ENCODE peak calls at places on chromosomes 3 and 15, in six cellular contexts. One of them, this sample, is unnamed.

GRCh38 chr3:195045481-195045880 is 225.5 kb downstream of the XXYLT1 start:
- DNase-seq in Peyer's patch: peak
- DNase-seq in coronary artery: no peak
- DNase-seq in heart left ventricle: no peak
- DNase-seq in foreskin fibroblast: no peak
- DNase-seq in spleen: no peak
- DNase-seq in this sample: no peak

GRCh38 chr3:4322635-4323034 is 19.5 kb downstream of the SETMAR start:
- DNase-seq in Peyer's patch: no peak
- DNase-seq in coronary artery: no peak
- DNase-seq in heart left ventricle: no peak
- DNase-seq in foreskin fibroblast: peak
- DNase-seq in spleen: no peak
- DNase-seq in this sample: peak

GRCh38 chr3:126135056-126135397 is 45.4 kb downstream of the ALDH1L1 start:
- DNase-seq in Peyer's patch: peak
- DNase-seq in coronary artery: no peak
- DNase-seq in heart left ventricle: no peak
- DNase-seq in foreskin fibroblast: no peak
- DNase-seq in spleen: peak
- DNase-seq in this sample: no peak

GRCh38 chr3:14378415-14378814 is 24.0 kb upstream of the SLC6A6 start:
- DNase-seq in Peyer's patch: no peak
- DNase-seq in coronary artery: no peak
- DNase-seq in heart left ventricle: no peak
- DNase-seq in foreskin fibroblast: peak
- DNase-seq in spleen: no peak
- DNase-seq in this sample: no peak

GRCh38 chr3:152419748-152420147 is 151.0 kb downstream of the MBNL1 start:
- DNase-seq in Peyer's patch: no peak
- DNase-seq in coronary artery: no peak
- DNase-seq in heart left ventricle: no peak
- DNase-seq in foreskin fibroblast: no peak
- DNase-seq in spleen: no peak
- DNase-seq in this sample: no peak

GRCh38 chr3:67819447-67819846 is 165.0 kb upstream of the SUCLG2 start:
- DNase-seq in Peyer's patch: no peak
- DNase-seq in coronary artery: no peak
- DNase-seq in heart left ventricle: no peak
- DNase-seq in foreskin fibroblast: no peak
- DNase-seq in spleen: no peak
- DNase-seq in this sample: no peak

GRCh38 chr3:189457201-189457607 is 174.0 kb upstream of the TP63 start:
- DNase-seq in Peyer's patch: no peak
- DNase-seq in coronary artery: no peak
- DNase-seq in heart left ventricle: no peak
- DNase-seq in foreskin fibroblast: no peak
- DNase-seq in spleen: no peak
- DNase-seq in this sample: peak

GRCh38 chr3:111989061-111989678 is 9.6 kb upstream of the TAGLN3 start:
- DNase-seq in Peyer's patch: peak
- DNase-seq in coronary artery: no peak
- DNase-seq in heart left ventricle: no peak
- DNase-seq in foreskin fibroblast: peak
- DNase-seq in spleen: no peak
- DNase-seq in this sample: peak

GRCh38 chr15:101657171-101657570 is 5.0 kb upstream of the TM2D3 start:
- DNase-seq in Peyer's patch: no peak
- DNase-seq in coronary artery: no peak
- DNase-seq in heart left ventricle: no peak
- DNase-seq in foreskin fibroblast: no peak
- DNase-seq in spleen: no peak
- DNase-seq in this sample: no peak

GRCh38 chr3:123424999-123425386 is 23.9 kb downstream of the ADCY5 start:
- DNase-seq in Peyer's patch: no peak
- DNase-seq in coronary artery: no peak
- DNase-seq in heart left ventricle: peak
- DNase-seq in foreskin fibroblast: no peak
- DNase-seq in spleen: no peak
- DNase-seq in this sample: no peak

GRCh38 chr3:113625724-113626348 is 70.6 kb downstream of the USF3 start:
- DNase-seq in Peyer's patch: no peak
- DNase-seq in coronary artery: no peak
- DNase-seq in heart left ventricle: peak
- DNase-seq in foreskin fibroblast: no peak
- DNase-seq in spleen: no peak
- DNase-seq in this sample: no peak

GRCh38 chr3:185308126-185308754 is 54.4 kb upstream of the EHHADH start:
- DNase-seq in Peyer's patch: peak
- DNase-seq in coronary artery: no peak
- DNase-seq in heart left ventricle: no peak
- DNase-seq in foreskin fibroblast: peak
- DNase-seq in spleen: no peak
- DNase-seq in this sample: peak

GRCh38 chr3:189331002-189331418 is 159.2 kb downstream of the TPRG1 start:
- DNase-seq in Peyer's patch: no peak
- DNase-seq in coronary artery: no peak
- DNase-seq in heart left ventricle: no peak
- DNase-seq in foreskin fibroblast: no peak
- DNase-seq in spleen: no peak
- DNase-seq in this sample: no peak

GRCh38 chr15:98025237-98025636 is 64.7 kb downstream of the ARRDC4 start:
- DNase-seq in Peyer's patch: no peak
- DNase-seq in coronary artery: no peak
- DNase-seq in heart left ventricle: no peak
- DNase-seq in foreskin fibroblast: peak
- DNase-seq in spleen: no peak
- DNase-seq in this sample: no peak

GRCh38 chr15:48447657-48448056 is 116.4 kb downstream of the DUT start:
- DNase-seq in Peyer's patch: no peak
- DNase-seq in coronary artery: no peak
- DNase-seq in heart left ventricle: no peak
- DNase-seq in foreskin fibroblast: peak
- DNase-seq in spleen: no peak
- DNase-seq in this sample: no peak

GRCh38 chr3:150602426-150603089 is 563 bp upstream of the SELENOT start:
- DNase-seq in Peyer's patch: no peak
- DNase-seq in coronary artery: no peak
- DNase-seq in heart left ventricle: no peak
- DNase-seq in foreskin fibroblast: no peak
- DNase-seq in spleen: no peak
- DNase-seq in this sample: no peak

GRCh38 chr3:14225421-14225820 is 46.8 kb downstream of the LSM3 start:
- DNase-seq in Peyer's patch: peak
- DNase-seq in coronary artery: no peak
- DNase-seq in heart left ventricle: no peak
- DNase-seq in foreskin fibroblast: no peak
- DNase-seq in spleen: no peak
- DNase-seq in this sample: no peak

GRCh38 chr3:168493412-168494205 is 397.9 kb upstream of the GOLIM4 start:
- DNase-seq in Peyer's patch: no peak
- DNase-seq in coronary artery: no peak
- DNase-seq in heart left ventricle: no peak
- DNase-seq in foreskin fibroblast: no peak
- DNase-seq in spleen: no peak
- DNase-seq in this sample: no peak

GRCh38 chr3:82410366-82410765 is 648.9 kb upstream of the GBE1 start:
- DNase-seq in Peyer's patch: no peak
- DNase-seq in coronary artery: no peak
- DNase-seq in heart left ventricle: no peak
- DNase-seq in foreskin fibroblast: no peak
- DNase-seq in spleen: no peak
- DNase-seq in this sample: no peak

GRCh38 chr15:33150516-33150915 is 44.0 kb downstream of the FMN1 start:
- DNase-seq in Peyer's patch: no peak
- DNase-seq in coronary artery: no peak
- DNase-seq in heart left ventricle: no peak
- DNase-seq in foreskin fibroblast: no peak
- DNase-seq in spleen: no peak
- DNase-seq in this sample: no peak

GRCh38 chr15:33146051-33146450 is 48.5 kb downstream of the FMN1 start:
- DNase-seq in Peyer's patch: no peak
- DNase-seq in coronary artery: no peak
- DNase-seq in heart left ventricle: no peak
- DNase-seq in foreskin fibroblast: no peak
- DNase-seq in spleen: no peak
- DNase-seq in this sample: no peak

GRCh38 chr15:33149919-33150318 is 44.6 kb downstream of the FMN1 start:
- DNase-seq in Peyer's patch: no peak
- DNase-seq in coronary artery: no peak
- DNase-seq in heart left ventricle: no peak
- DNase-seq in foreskin fibroblast: peak
- DNase-seq in spleen: no peak
- DNase-seq in this sample: peak

GRCh38 chr15:33150993-33151392 is 43.5 kb downstream of the FMN1 start:
- DNase-seq in Peyer's patch: no peak
- DNase-seq in coronary artery: no peak
- DNase-seq in heart left ventricle: no peak
- DNase-seq in foreskin fibroblast: no peak
- DNase-seq in spleen: no peak
- DNase-seq in this sample: no peak

DNA sequence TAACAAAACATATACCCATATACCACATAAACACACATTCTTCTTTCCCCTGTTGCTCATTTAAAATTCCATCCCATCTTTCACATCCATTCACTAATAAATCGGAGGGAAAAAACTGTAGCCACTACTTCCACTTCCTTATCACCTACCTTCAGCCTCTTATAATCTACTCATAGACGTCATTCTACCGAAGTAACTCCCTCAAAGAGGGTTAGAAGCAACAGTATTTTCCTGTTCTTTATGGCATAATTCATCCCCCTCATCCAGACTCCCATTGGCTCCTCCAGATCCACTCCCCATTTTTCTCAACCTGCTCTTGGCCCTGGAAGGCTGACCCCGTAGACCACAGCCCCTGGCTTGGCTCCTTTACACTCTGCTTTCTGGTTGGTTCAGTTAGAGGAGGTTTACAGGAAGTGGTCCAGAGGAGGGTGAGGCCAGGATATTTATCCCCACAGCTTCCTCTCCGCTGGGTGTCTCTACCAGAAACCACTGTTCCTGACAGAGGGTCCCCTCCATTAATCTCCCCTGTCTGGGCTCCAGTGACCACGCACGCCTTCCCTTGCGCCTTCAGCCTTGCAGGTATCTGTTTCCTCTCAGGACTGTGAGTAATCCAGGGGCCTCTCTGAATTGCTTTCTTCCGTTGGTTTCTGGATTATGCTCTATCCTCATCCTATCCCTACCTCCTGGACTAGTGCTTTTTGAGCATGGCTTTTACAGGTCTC is 46.2 kb downstream of the FMN1 start:
- DNase-seq in Peyer's patch: no peak
- DNase-seq in coronary artery: no peak
- DNase-seq in heart left ventricle: no peak
- DNase-seq in foreskin fibroblast: no peak
- DNase-seq in spleen: no peak
- DNase-seq in this sample: no peak
- H3K4me3 ChIP-seq in Peyer's patch: no peak
- H3K4me3 ChIP-seq in coronary artery: no peak
- H3K4me3 ChIP-seq in heart left ventricle: no peak
- H3K4me3 ChIP-seq in foreskin fibroblast: no peak
- H3K4me3 ChIP-seq in spleen: no peak
- H3K4me3 ChIP-seq in this sample: no peak

DNA sequence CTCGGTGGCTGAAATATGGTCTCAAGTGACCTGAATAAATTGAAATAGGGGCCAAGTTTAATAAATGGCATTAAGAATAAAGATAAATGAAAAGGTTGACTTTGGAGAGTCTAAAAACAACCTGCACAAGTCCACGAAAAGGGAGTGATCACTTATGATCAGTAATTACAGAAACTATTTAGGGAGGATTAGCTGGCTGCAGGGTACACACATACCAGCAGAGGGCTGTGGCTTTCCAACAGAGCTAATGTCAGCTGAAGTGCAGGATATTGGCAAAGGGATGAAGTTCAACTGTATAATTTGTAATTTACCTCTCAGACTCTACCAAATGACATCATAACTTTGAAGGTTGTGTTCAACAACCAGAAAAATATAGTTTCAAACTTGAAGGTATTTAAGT is 86.8 kb downstream of the SYNPR start:
- DNase-seq in Peyer's patch: no peak
- DNase-seq in coronary artery: no peak
- DNase-seq in heart left ventricle: no peak
- DNase-seq in foreskin fibroblast: no peak
- DNase-seq in spleen: no peak
- DNase-seq in this sample: no peak
- TF ChIP-seq CTCF in Peyer's patch: no peak
- TF ChIP-seq CTCF in coronary artery: no peak
- TF ChIP-seq CTCF in heart left ventricle: no peak
- TF ChIP-seq CTCF in foreskin fibroblast: no peak
- TF ChIP-seq CTCF in spleen: no peak
- TF ChIP-seq CTCF in this sample: peak

DNA sequence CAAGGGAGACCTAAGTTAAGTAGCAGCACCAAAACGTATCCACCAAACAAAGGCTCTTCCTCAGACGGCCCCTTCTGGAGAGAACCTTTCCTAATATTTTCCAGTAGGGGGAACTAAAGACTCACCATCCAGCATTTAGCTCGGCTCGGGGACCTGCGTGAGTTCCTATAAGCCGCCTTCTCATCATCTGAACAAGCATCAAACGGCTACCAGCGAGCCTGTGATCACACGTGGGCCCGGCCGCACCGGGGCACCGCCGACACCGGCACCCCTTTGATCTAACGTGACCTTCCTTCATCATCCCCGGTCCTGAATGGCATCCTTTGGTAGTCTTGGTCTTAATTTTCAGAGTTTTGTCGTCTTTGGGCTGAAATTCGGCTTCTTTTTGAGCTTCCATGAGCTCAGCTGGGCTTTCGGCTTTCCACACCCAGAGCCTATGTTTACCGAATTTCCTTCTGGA is 1.4 kb upstream of the ROBO2 start:
- DNase-seq in Peyer's patch: peak
- DNase-seq in coronary artery: peak
- DNase-seq in heart left ventricle: peak
- DNase-seq in foreskin fibroblast: peak
- DNase-seq in spleen: no peak
- DNase-seq in this sample: peak
- H3K4me3 ChIP-seq in Peyer's patch: peak
- H3K4me3 ChIP-seq in coronary artery: peak
- H3K4me3 ChIP-seq in heart left ventricle: peak
- H3K4me3 ChIP-seq in foreskin fibroblast: peak
- H3K4me3 ChIP-seq in spleen: peak
- H3K4me3 ChIP-seq in this sample: peak

DNA sequence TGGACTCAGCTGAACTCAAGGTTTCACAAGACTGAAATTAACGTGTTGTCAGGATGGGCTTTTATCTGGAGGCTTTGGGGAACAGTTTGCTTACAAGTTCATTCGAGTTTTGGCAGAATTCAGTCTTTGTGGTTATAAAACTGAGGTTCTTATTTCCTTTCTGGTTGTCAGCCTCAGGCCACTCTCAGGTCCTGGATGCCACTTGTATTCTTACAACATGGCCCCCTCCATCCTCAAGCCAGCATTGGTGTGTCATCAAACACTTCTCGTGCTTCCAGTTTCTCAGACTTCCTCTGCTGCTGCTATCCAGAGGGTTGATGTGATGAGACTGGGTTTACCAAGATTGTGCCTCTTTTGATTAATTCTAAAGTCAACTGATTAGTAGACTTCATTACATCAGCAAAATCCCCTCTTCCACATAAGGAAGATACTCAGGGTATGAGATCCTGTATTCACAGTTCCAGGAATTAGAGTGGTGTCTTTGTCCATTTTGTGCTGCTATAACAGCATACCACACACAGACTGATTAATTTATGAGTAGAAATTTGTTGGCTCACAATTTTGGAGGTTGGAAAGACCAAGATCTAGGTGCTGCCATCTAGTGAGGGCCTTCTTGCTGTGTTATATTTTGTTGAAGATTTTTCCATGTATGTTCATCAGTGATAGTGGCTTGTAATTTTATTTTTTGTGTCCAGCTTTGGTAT is 10.9 kb downstream of the LRCH3 start:
- DNase-seq in Peyer's patch: peak
- DNase-seq in coronary artery: no peak
- DNase-seq in heart left ventricle: no peak
- DNase-seq in foreskin fibroblast: peak
- DNase-seq in spleen: no peak
- DNase-seq in this sample: no peak
- TF ChIP-seq CTCF in Peyer's patch: peak
- TF ChIP-seq CTCF in coronary artery: no peak
- TF ChIP-seq CTCF in heart left ventricle: peak
- TF ChIP-seq CTCF in foreskin fibroblast: peak
- TF ChIP-seq CTCF in spleen: peak
- TF ChIP-seq CTCF in this sample: peak

This sample was measured in AG09309.